ENCODE peak calls at places on chromosome 3, in seven cellular contexts. One of them, this sample, is unnamed.

GRCh38 chr3:71107926-71108325 is 475.6 kb downstream of the FOXP1 start:
- DNase-seq in neural progenitor cell: no peak
- DNase-seq in glutamatergic neuron: no peak
- DNase-seq in EL: no peak
- DNase-seq in HCEC 1CT: no peak
- DNase-seq in lower leg skin: no peak
- DNase-seq in iPS-NIHi11: no peak
- DNase-seq in this sample: no peak

GRCh38 chr3:119360046-119360445 is 65.9 kb downstream of the ARHGAP31 start:
- DNase-seq in neural progenitor cell: no peak
- DNase-seq in glutamatergic neuron: no peak
- DNase-seq in EL: no peak
- DNase-seq in HCEC 1CT: no peak
- DNase-seq in lower leg skin: no peak
- DNase-seq in iPS-NIHi11: no peak
- DNase-seq in this sample: no peak

GRCh38 chr3:8900065-8900464 is 63.2 kb downstream of the RAD18 start:
- DNase-seq in neural progenitor cell: no peak
- DNase-seq in glutamatergic neuron: no peak
- DNase-seq in EL: peak
- DNase-seq in HCEC 1CT: peak
- DNase-seq in lower leg skin: no peak
- DNase-seq in iPS-NIHi11: no peak
- DNase-seq in this sample: no peak

GRCh38 chr3:97763586-97764148 is 891 bp upstream of the ARL6 start:
- DNase-seq in neural progenitor cell: peak
- DNase-seq in glutamatergic neuron: no peak
- DNase-seq in EL: no peak
- DNase-seq in HCEC 1CT: no peak
- DNase-seq in lower leg skin: no peak
- DNase-seq in iPS-NIHi11: peak
- DNase-seq in this sample: peak

GRCh38 chr3:186879776-186880175 is 37.3 kb downstream of the ADIPOQ start:
- DNase-seq in neural progenitor cell: no peak
- DNase-seq in glutamatergic neuron: no peak
- DNase-seq in EL: no peak
- DNase-seq in HCEC 1CT: no peak
- DNase-seq in lower leg skin: no peak
- DNase-seq in iPS-NIHi11: no peak
- DNase-seq in this sample: no peak

GRCh38 chr3:45273681-45274515 is 47.8 kb upstream of the TMEM158 start:
- DNase-seq in neural progenitor cell: no peak
- DNase-seq in glutamatergic neuron: no peak
- DNase-seq in EL: peak
- DNase-seq in HCEC 1CT: peak
- DNase-seq in lower leg skin: no peak
- DNase-seq in iPS-NIHi11: no peak
- DNase-seq in this sample: no peak

GRCh38 chr3:63364495-63364894 is 86.4 kb downstream of the SYNPR start:
- DNase-seq in neural progenitor cell: peak
- DNase-seq in glutamatergic neuron: no peak
- DNase-seq in EL: peak
- DNase-seq in HCEC 1CT: peak
- DNase-seq in lower leg skin: no peak
- DNase-seq in iPS-NIHi11: peak
- DNase-seq in this sample: no peak

GRCh38 chr3:30733229-30733628 is 126.8 kb downstream of the TGFBR2 start:
- DNase-seq in neural progenitor cell: no peak
- DNase-seq in glutamatergic neuron: no peak
- DNase-seq in EL: no peak
- DNase-seq in HCEC 1CT: no peak
- DNase-seq in lower leg skin: no peak
- DNase-seq in iPS-NIHi11: no peak
- DNase-seq in this sample: no peak

GRCh38 chr3:182325213-182325941 is 467.9 kb upstream of the ATP11B start:
- DNase-seq in neural progenitor cell: no peak
- DNase-seq in glutamatergic neuron: no peak
- DNase-seq in EL: no peak
- DNase-seq in HCEC 1CT: no peak
- DNase-seq in lower leg skin: no peak
- DNase-seq in iPS-NIHi11: no peak
- DNase-seq in this sample: no peak

GRCh38 chr3:76679510-76679909 is 360.4 kb upstream of the ROBO2 start:
- DNase-seq in neural progenitor cell: no peak
- DNase-seq in glutamatergic neuron: no peak
- DNase-seq in EL: no peak
- DNase-seq in HCEC 1CT: no peak
- DNase-seq in lower leg skin: no peak
- DNase-seq in iPS-NIHi11: no peak
- DNase-seq in this sample: no peak

GRCh38 chr3:21718161-21718765 is 32.7 kb downstream of the ZNF385D start:
- DNase-seq in neural progenitor cell: no peak
- DNase-seq in glutamatergic neuron: no peak
- DNase-seq in EL: peak
- DNase-seq in HCEC 1CT: no peak
- DNase-seq in lower leg skin: no peak
- DNase-seq in iPS-NIHi11: no peak
- DNase-seq in this sample: no peak